ENCODE peak calls at places on chromosomes 6 and 20, in four cellular contexts. F, M, V and C are unnamed samples.

GRCh38 chr6:119119989-119120388 is 41.5 kb upstream of the FAM184A start:
- DNase-seq in F (no peak), M (no peak), V (no peak), C (no peak)

GRCh38 chr6:1947922-1948321 is 297.5 kb downstream of the GMDS start:
- DNase-seq in F (no peak), M (no peak), V (no peak), C (no peak)

GRCh38 chr6:35396991-35397390 is 54.6 kb downstream of the PPARD start:
- DNase-seq in F (no peak), M (no peak), V (no peak), C (no peak)

GRCh38 chr6:66103954-66104353 is 396.9 kb upstream of the EYS start:
- DNase-seq in F (no peak), M (no peak), V (no peak), C (no peak)

GRCh38 chr6:111997078-111997862 is 56.6 kb upstream of the CCN6 start:
- DNase-seq in F (no peak), M (peak; percentile 86), V (peak; percentile 65), C (peak; percentile 90)

GRCh38 chr20:21395666-21396044 is 1.7 kb downstream of the NKX2-4 start:
- DNase-seq in F (no peak), M (no peak), V (no peak), C (peak; percentile 16)

GRCh38 chr20:24987244-24987643 is 5.3 kb downstream of the APMAP start:
- DNase-seq in F (no peak), M (no peak), V (no peak), C (no peak)

GRCh38 chr6:11093065-11093590 is 506 bp upstream of the SMIM13 start:
- DNase-seq in F (no peak), M (no peak), V (peak; percentile 48), C (peak; percentile 76)

GRCh38 chr6:30613251-30614043 is 3.6 kb downstream of the PPP1R10 start:
- DNase-seq in F (no peak), M (no peak), V (no peak), C (no peak)

GRCh38 chr6:104633125-104633524 is 226.6 kb downstream of the HACE1 start:
- DNase-seq in F (no peak), M (no peak), V (no peak), C (no peak)

GRCh38 chr6:33620158-33620583 is 951 bp upstream of the ITPR3 start:
- DNase-seq in F (no peak), M (no peak), V (no peak), C (peak; percentile 55)

GRCh38 chr6:160129886-160130615 is 8.4 kb downstream of the SLC22A1 start:
- DNase-seq in F (no peak), M (no peak), V (no peak), C (no peak)

GRCh38 chr20:20643925-20644324 is 68.5 kb downstream of the RALGAPA2 start:
- DNase-seq in F (no peak), M (no peak), V (no peak), C (no peak)

GRCh38 chr6:31139599-31139998 is 733 bp upstream of the PSORS1C2 start:
- DNase-seq in F (no peak), M (no peak), V (peak; percentile 22), C (no peak)

GRCh38 chr6:110102411-110102810 is 77.1 kb downstream of the WASF1 start:
- DNase-seq in F (no peak), M (no peak), V (no peak), C (no peak)

GRCh38 chr6:111911428-111911827 is 38.2 kb upstream of the FYN start:
- DNase-seq in F (no peak), M (no peak), V (no peak), C (no peak)

GRCh38 chr6:106495014-106495413 is 134.3 kb downstream of the RTN4IP1 start:
- DNase-seq in F (no peak), M (no peak), V (no peak), C (no peak)

GRCh38 chr6:144160452-144160851 is 10.1 kb downstream of the STX11 start:
- DNase-seq in F (no peak), M (no peak), V (no peak), C (no peak)

GRCh38 chr6:116447496-116448011 is 13.6 kb upstream of the CALHM6 start:
- DNase-seq in F (no peak), M (no peak), V (peak; percentile 7), C (no peak)

GRCh38 chr6:110874880-110875547 is 429 bp downstream of the AMD1 start:
- DNase-seq in F (no peak), M (no peak), V (peak; percentile 30), C (peak; percentile 36)

GRCh38 chr6:145643760-145644159 is 91.6 kb downstream of the EPM2A start:
- DNase-seq in F (no peak), M (no peak), V (no peak), C (no peak)

GRCh38 chr6:121627761-121628160 is 192.3 kb downstream of the GJA1 start:
- DNase-seq in F (no peak), M (no peak), V (peak; percentile 8), C (peak; percentile 85)

GRCh38 chr6:118283759-118284158 is 264.3 kb upstream of the PLN start:
- DNase-seq in F (no peak), M (peak; percentile 68), V (peak; percentile 46), C (peak; percentile 62)

GRCh38 chr6:100088009-100088408 is 94.0 kb upstream of the MCHR2 start:
- DNase-seq in F (no peak), M (no peak), V (no peak), C (no peak)

GRCh38 chr20:38804682-38805501 is 605 bp upstream of the PPP1R16B start:
- DNase-seq in F (peak; percentile 65), M (no peak), V (no peak), C (no peak)

GRCh38 chr6:89239338-89239737 is 22.2 kb upstream of the GABRR1 start:
- DNase-seq in F (no peak), M (no peak), V (no peak), C (no peak)

GRCh38 chr6:35427435-35427834 is 24.7 kb upstream of the FANCE start:
- DNase-seq in F (no peak), M (no peak), V (no peak), C (no peak)

GRCh38 chr20:4593149-4593525 is 128.6 kb upstream of the PRND start:
- DNase-seq in F (no peak), M (no peak), V (no peak), C (no peak)

GRCh38 chr6:12324096-12324495 is 33.9 kb downstream of the EDN1 start:
- DNase-seq in F (no peak), M (no peak), V (peak; percentile 99), C (no peak)

GRCh38 chr20:22770240-22770800 is 185.9 kb upstream of the FOXA2 start:
- DNase-seq in F (no peak), M (no peak), V (no peak), C (no peak)

GRCh38 chr6:43231053-43231452 is 1.8 kb upstream of the DNPH1 start:
- DNase-seq in F (no peak), M (no peak), V (no peak), C (no peak)

GRCh38 chr20:57126481-57127092 is 139.9 kb downstream of the BMP7 start:
- DNase-seq in F (no peak), M (no peak), V (no peak), C (peak; percentile 71)
- TF ChIP-seq POLR2A in F (no peak), M (no peak), V (no peak), C (no peak)

GRCh38 chr6:346389-347030 is 45.0 kb upstream of the IRF4 start:
- DNase-seq in F (no peak), M (peak; percentile 44), V (no peak), C (no peak)
- H3K9me3 ChIP-seq in F (no peaks in the 10 kb centered on the region), M (no peaks in the 10 kb centered on the region), V (no peaks in the 10 kb centered on the region), C (no peaks in the 10 kb centered on the region)

GRCh38 chr20:1897965-1898464 is 2.8 kb downstream of the SIRPA start:
- DNase-seq in F (peak; percentile 57), M (no peak), V (no peak), C (no peak)

GRCh38 chr20:1894951-1895673 is at the start of gene SIRPA:
- DNase-seq in F (no peak), M (peak; percentile 78), V (peak; percentile 43), C (peak; percentile 70)

GRCh38 chr20:1897486-1897885 is 2.3 kb downstream of the SIRPA start:
- DNase-seq in F (no peak), M (no peak), V (peak; percentile 47), C (no peak)

GRCh38 chr20:1895674-1896496 is 678 bp downstream of the SIRPA start:
- DNase-seq in F (no peak), M (peak; percentile 32), V (no peak), C (no peak)

DNA sequence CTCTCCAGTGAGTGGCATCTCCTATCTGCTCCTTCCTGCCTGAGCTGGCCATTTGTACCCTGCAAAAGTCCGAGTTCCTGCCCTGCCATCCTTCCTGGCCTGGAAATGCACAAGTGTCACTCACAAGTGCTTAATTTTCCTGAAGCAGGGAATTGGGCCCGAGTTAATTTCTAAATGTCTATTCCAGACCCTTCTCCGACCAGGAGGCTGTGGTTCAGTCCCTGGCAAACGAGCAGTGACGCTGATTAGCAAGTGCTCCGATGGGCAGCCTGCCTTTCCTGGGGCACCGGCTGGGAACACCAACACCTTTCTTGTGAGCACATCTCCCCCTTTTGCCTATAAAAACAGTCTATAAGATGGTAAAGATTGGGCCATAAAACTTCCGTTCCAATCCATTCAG is 1.7 kb downstream of the SIRPA start:
- DNase-seq in F (no peak), M (no peak), V (no peak), C (no peak)
- H3K4me1 ChIP-seq in F (peaks cover 38% of the 10 kb centered on the region), M (no peaks in the 10 kb centered on the region), V (peaks cover 50% of the 10 kb centered on the region), C (no peaks in the 10 kb centered on the region)

DNA sequence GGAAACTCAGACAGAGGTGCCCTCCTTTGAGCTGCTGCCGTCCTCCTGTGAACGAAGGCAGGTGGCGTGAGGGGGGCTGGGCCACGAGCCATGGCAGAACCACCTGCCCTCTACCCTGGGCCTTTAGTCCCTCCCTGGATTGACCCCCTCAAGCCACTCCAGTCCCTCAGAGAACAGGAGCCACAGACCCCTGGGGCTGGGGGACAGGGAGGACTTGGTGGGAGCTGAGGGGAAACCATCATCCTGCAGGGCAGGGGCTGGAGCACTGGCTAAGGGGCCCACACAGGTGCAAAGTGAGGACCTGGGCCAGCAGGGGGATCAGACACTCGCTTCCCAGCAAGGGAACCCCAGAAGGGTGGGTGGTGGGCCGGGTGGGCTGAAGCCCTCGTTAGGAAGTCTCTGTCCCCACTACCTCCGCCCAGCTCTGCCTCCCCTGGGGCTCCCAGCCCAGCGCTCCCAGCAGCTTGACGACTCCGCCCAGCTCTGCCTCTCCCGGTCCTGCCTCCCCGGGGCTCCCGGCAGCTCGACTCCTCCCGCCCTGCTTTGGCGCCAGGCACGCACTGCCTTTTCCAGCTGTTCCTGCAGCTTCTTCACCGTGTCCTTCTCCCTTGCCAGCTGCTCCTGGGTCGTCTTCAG is 44.4 kb downstream of the DSTN start:
- DNase-seq in F (no peak), M (peak; percentile 77), V (peak; percentile 51), C (peak; percentile 76)
- TF ChIP-seq POLR2A in F (no peak), M (no peak), V (no peak), C (no peak)

GRCh38 chr6:164870175-164870574 is 439.2 kb downstream of the C6orf118 start:
- DNase-seq in F (no peak), M (no peak), V (no peak), C (no peak)
- H3K9me3 ChIP-seq in F (no peaks in the 10 kb centered on the region), M (no peaks in the 10 kb centered on the region), V (no peaks in the 10 kb centered on the region), C (no peaks in the 10 kb centered on the region)

GRCh38 chr6:13916230-13916944 is 8.4 kb upstream of the RNF182 start:
- DNase-seq in F (no peak), M (no peak), V (no peak), C (no peak)
- H3K4me1 ChIP-seq in F (no peaks in the 10 kb centered on the region), M (no peaks in the 10 kb centered on the region), V (peaks cover 6% of the 10 kb centered on the region), C (no peaks in the 10 kb centered on the region)

GRCh38 chr20:50493881-50494253 is 16.3 kb upstream of the PTPN1 start:
- DNase-seq in F (no peak), M (no peak), V (no peak), C (no peak)
- TF ChIP-seq POLR2A in F (no peak), M (no peak), V (no peak), C (no peak)